ENCODE peak calls at places on chromosomes 13 and 19, in four cellular contexts. One of them, this sample, is unnamed.

GRCh38 chr19:50718255-50719118 is 1.1 kb downstream of the SHANK1 start:
- DNase-seq in right atrium auricular region: no peak
- DNase-seq in IMR-90: no peak
- DNase-seq in suprapubic skin: no peak
- DNase-seq in this sample: no peak

GRCh38 chr13:24182703-24183081 is 22.2 kb downstream of the SPATA13 start:
- DNase-seq in suprapubic skin: no peak
- DNase-seq in right atrium auricular region: no peak
- DNase-seq in IMR-90: no peak
- DNase-seq in this sample: no peak

GRCh38 chr13:59442946-59443345 is 720.8 kb downstream of the DIAPH3 start:
- DNase-seq in right atrium auricular region: no peak
- DNase-seq in suprapubic skin: no peak
- DNase-seq in IMR-90: peak; percentile 45
- DNase-seq in this sample: no peak

GRCh38 chr13:69423844-69424243 is 683.8 kb upstream of the ATXN8OS start:
- DNase-seq in right atrium auricular region: no peak
- DNase-seq in IMR-90: no peak
- DNase-seq in suprapubic skin: no peak
- DNase-seq in this sample: no peak

GRCh38 chr19:7515091-7515470 is 822 bp upstream of the ZNF358 start:
- DNase-seq in IMR-90: peak; percentile 66
- DNase-seq in suprapubic skin: no peak
- DNase-seq in right atrium auricular region: peak; percentile 66
- DNase-seq in this sample: peak; percentile 43

GRCh38 chr19:40266111-40266510 is 19.0 kb downstream of the AKT2 start:
- DNase-seq in suprapubic skin: no peak
- DNase-seq in right atrium auricular region: no peak
- DNase-seq in IMR-90: no peak
- DNase-seq in this sample: no peak

GRCh38 chr19:16332991-16333624 is 8.5 kb downstream of the KLF2 start:
- DNase-seq in IMR-90: no peak
- DNase-seq in suprapubic skin: no peak
- DNase-seq in right atrium auricular region: no peak
- DNase-seq in this sample: no peak

GRCh38 chr19:37334179-37335071 is 36.5 kb upstream of the ZNF527 start:
- DNase-seq in IMR-90: peak; percentile 86
- DNase-seq in right atrium auricular region: peak; percentile 93
- DNase-seq in suprapubic skin: peak; percentile 94
- DNase-seq in this sample: peak; percentile 81

GRCh38 chr13:27293051-27293691 is 22.5 kb downstream of the RASL11A start:
- DNase-seq in IMR-90: no peak
- DNase-seq in suprapubic skin: no peak
- DNase-seq in right atrium auricular region: peak; percentile 11
- DNase-seq in this sample: no peak

GRCh38 chr13:93882086-93882651 is 597.3 kb downstream of the DCT start:
- DNase-seq in IMR-90: peak; percentile 72
- DNase-seq in suprapubic skin: no peak
- DNase-seq in right atrium auricular region: no peak
- DNase-seq in this sample: no peak

GRCh38 chr13:49464621-49465325 is 20.7 kb downstream of the SETDB2 start:
- DNase-seq in suprapubic skin: no peak
- DNase-seq in IMR-90: peak; percentile 47
- DNase-seq in right atrium auricular region: no peak
- DNase-seq in this sample: no peak

GRCh38 chr19:11494634-11495285 is 10.9 kb downstream of the ZNF653 start:
- DNase-seq in suprapubic skin: no peak
- DNase-seq in right atrium auricular region: no peak
- DNase-seq in IMR-90: no peak
- DNase-seq in this sample: no peak

GRCh38 chr19:53868091-53868891 is 608 bp downstream of the MYADM start:
- DNase-seq in IMR-90: peak; percentile 42
- DNase-seq in suprapubic skin: peak; percentile 90
- DNase-seq in right atrium auricular region: peak; percentile 79
- DNase-seq in this sample: peak; percentile 54

GRCh38 chr19:41612483-41612882 is 14.4 kb downstream of the CEACAM4 start:
- DNase-seq in right atrium auricular region: no peak
- DNase-seq in IMR-90: no peak
- DNase-seq in suprapubic skin: no peak
- DNase-seq in this sample: no peak

GRCh38 chr19:11479470-11480080 is 1.3 kb downstream of the ELAVL3 start:
- DNase-seq in right atrium auricular region: no peak
- DNase-seq in suprapubic skin: no peak
- DNase-seq in IMR-90: no peak
- DNase-seq in this sample: peak; percentile 48

GRCh38 chr13:31014461-31014860 is 82.0 kb downstream of the TEX26 start:
- DNase-seq in IMR-90: no peak
- DNase-seq in right atrium auricular region: no peak
- DNase-seq in suprapubic skin: no peak
- DNase-seq in this sample: no peak

GRCh38 chr13:89567025-89567424 is 1780.5 kb upstream of the MIR17HG start:
- DNase-seq in right atrium auricular region: no peak
- DNase-seq in suprapubic skin: no peak
- DNase-seq in IMR-90: no peak
- DNase-seq in this sample: no peak

GRCh38 chr19:15379996-15380647 is 535 bp upstream of the AKAP8 start:
- DNase-seq in suprapubic skin: no peak
- DNase-seq in IMR-90: peak; percentile 11
- DNase-seq in right atrium auricular region: no peak
- DNase-seq in this sample: peak; percentile 40

GRCh38 chr13:77980592-77980991 is 62.0 kb upstream of the EDNRB start:
- DNase-seq in IMR-90: peak; percentile 81
- DNase-seq in right atrium auricular region: no peak
- DNase-seq in suprapubic skin: no peak
- DNase-seq in this sample: no peak

GRCh38 chr13:36888645-36889044 is 31.4 kb downstream of the SMAD9 start:
- DNase-seq in IMR-90: no peak
- DNase-seq in right atrium auricular region: no peak
- DNase-seq in suprapubic skin: no peak
- DNase-seq in this sample: no peak

GRCh38 chr19:12453495-12453894 is 12.7 kb upstream of the ZNF443 start:
- DNase-seq in suprapubic skin: no peak
- DNase-seq in right atrium auricular region: no peak
- DNase-seq in IMR-90: no peak
- DNase-seq in this sample: no peak

GRCh38 chr13:32391101-32391620 is 36.8 kb downstream of the N4BP2L1 start:
- DNase-seq in IMR-90: no peak
- DNase-seq in suprapubic skin: no peak
- DNase-seq in right atrium auricular region: no peak
- DNase-seq in this sample: no peak

GRCh38 chr13:47835470-47836228 is 165.4 kb downstream of the SUCLA2 start:
- DNase-seq in suprapubic skin: no peak
- DNase-seq in right atrium auricular region: no peak
- DNase-seq in IMR-90: no peak
- DNase-seq in this sample: no peak

GRCh38 chr13:72651196-72651595 is 76.2 kb downstream of the MZT1 start:
- DNase-seq in IMR-90: no peak
- DNase-seq in suprapubic skin: no peak
- DNase-seq in right atrium auricular region: no peak
- DNase-seq in this sample: no peak

GRCh38 chr19:6087074-6087506 is 23.2 kb downstream of the RFX2 start:
- DNase-seq in IMR-90: no peak
- DNase-seq in suprapubic skin: no peak
- DNase-seq in right atrium auricular region: no peak
- DNase-seq in this sample: no peak

GRCh38 chr13:59088716-59089115 is 1075.0 kb downstream of the DIAPH3 start:
- DNase-seq in right atrium auricular region: no peak
- DNase-seq in IMR-90: peak; percentile 78
- DNase-seq in suprapubic skin: no peak
- DNase-seq in this sample: peak; percentile 53

GRCh38 chr13:66265446-66265845 is 964.7 kb downstream of the PCDH9 start:
- DNase-seq in IMR-90: peak; percentile 10
- DNase-seq in right atrium auricular region: no peak
- DNase-seq in suprapubic skin: no peak
- DNase-seq in this sample: peak; percentile 2

GRCh38 chr13:59568306-59568705 is 595.4 kb downstream of the DIAPH3 start:
- DNase-seq in IMR-90: no peak
- DNase-seq in right atrium auricular region: no peak
- DNase-seq in suprapubic skin: no peak
- DNase-seq in this sample: no peak

GRCh38 chr13:34416833-34417425 is 525.1 kb upstream of the NBEA start:
- DNase-seq in suprapubic skin: peak; percentile 67
- DNase-seq in right atrium auricular region: peak; percentile 74
- DNase-seq in IMR-90: peak; percentile 39
- DNase-seq in this sample: peak; percentile 94

GRCh38 chr19:52535831-52536800 is 8.6 kb downstream of the ZNF808 start:
- DNase-seq in right atrium auricular region: peak; percentile 79
- DNase-seq in suprapubic skin: peak; percentile 93
- DNase-seq in IMR-90: peak; percentile 61
- DNase-seq in this sample: peak; percentile 81

GRCh38 chr19:17001603-17002183 is 24.9 kb downstream of the CPAMD8 start:
- DNase-seq in right atrium auricular region: no peak
- DNase-seq in IMR-90: no peak
- DNase-seq in suprapubic skin: no peak
- DNase-seq in this sample: no peak

GRCh38 chr13:21079761-21080730 is 18.7 kb upstream of the LATS2 start:
- DNase-seq in right atrium auricular region: peak; percentile 73
- DNase-seq in suprapubic skin: no peak
- DNase-seq in IMR-90: peak; percentile 93
- DNase-seq in this sample: peak; percentile 89

GRCh38 chr19:5828661-5829566 is 10.6 kb downstream of the FUT6 start:
- DNase-seq in suprapubic skin: no peak
- DNase-seq in right atrium auricular region: no peak
- DNase-seq in IMR-90: no peak
- DNase-seq in this sample: peak; percentile 21

GRCh38 chr13:29154390-29154789 is 334.3 kb downstream of the MTUS2 start:
- DNase-seq in right atrium auricular region: no peak
- DNase-seq in IMR-90: no peak
- DNase-seq in suprapubic skin: no peak
- DNase-seq in this sample: no peak
- H3K4me3 ChIP-seq in right atrium auricular region: no peak overlapping the region
- H3K4me3 ChIP-seq in IMR-90: no peak overlapping the region
- H3K4me3 ChIP-seq in suprapubic skin: no peak overlapping the region
- H3K4me3 ChIP-seq in this sample: no peak overlapping the region

GRCh38 chr19:33903489-33903850 is 106.8 kb downstream of the KCTD15 start:
- DNase-seq in IMR-90: no peak
- DNase-seq in suprapubic skin: no peak
- DNase-seq in right atrium auricular region: no peak
- DNase-seq in this sample: no peak

GRCh38 chr19:33904681-33905080 is 108.0 kb downstream of the KCTD15 start:
- DNase-seq in IMR-90: no peak
- DNase-seq in suprapubic skin: no peak
- DNase-seq in right atrium auricular region: no peak
- DNase-seq in this sample: peak; percentile 26

GRCh38 chr19:33905473-33905936 is 108.8 kb downstream of the KCTD15 start:
- DNase-seq in IMR-90: no peak
- DNase-seq in right atrium auricular region: no peak
- DNase-seq in suprapubic skin: no peak
- DNase-seq in this sample: peak; percentile 2

GRCh38 chr19:33906578-33907335 is 110.1 kb downstream of the KCTD15 start:
- DNase-seq in right atrium auricular region: peak; percentile 61
- DNase-seq in IMR-90: peak; percentile 2
- DNase-seq in suprapubic skin: peak; percentile 72
- DNase-seq in this sample: no peak

DNA sequence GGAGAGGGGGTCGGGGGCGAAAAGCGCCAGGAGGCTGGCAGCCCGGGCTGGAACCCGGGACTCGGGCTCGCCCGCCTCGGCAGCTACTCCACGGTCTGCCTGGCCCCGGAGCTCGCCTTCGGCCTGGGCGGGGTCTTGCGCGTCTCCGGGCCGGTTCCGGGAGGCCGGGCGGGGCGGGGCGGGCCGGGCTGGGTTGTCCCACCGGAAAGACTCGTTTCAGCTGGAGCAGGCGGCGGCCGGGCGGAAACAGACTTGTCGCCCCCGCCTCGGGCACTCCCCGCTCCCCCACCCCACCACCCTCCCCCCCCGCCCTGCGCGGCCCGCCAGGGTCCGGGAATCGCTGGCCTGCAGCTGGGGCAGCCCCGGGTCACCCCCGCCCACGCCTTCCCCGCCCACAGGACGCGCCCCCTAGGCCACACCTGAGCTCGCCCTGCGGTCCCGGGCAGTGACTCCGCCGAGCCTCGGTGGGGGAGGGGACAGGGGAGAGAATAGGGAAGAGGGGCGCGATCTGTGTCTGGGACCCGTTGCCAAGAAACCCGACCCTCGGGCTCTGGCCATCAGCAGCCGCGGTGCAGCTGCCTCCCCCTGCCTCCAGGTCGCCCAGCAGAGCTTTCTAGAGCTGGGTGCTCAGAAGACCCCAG is 109.4 kb downstream of the KCTD15 start:
- DNase-seq in right atrium auricular region: peak; percentile 76
- DNase-seq in suprapubic skin: peak; percentile 88
- DNase-seq in IMR-90: no peak
- DNase-seq in this sample: no peak
- TF ChIP-seq CTCF in right atrium auricular region: no peak
- TF ChIP-seq CTCF in suprapubic skin: no peak
- TF ChIP-seq CTCF in IMR-90: no peak
- TF ChIP-seq CTCF in this sample: no peak

GRCh38 chr13:114027826-114028225 is 54.0 kb upstream of the C13orf46 start:
- DNase-seq in right atrium auricular region: no peak
- DNase-seq in suprapubic skin: no peak
- DNase-seq in IMR-90: no peak
- DNase-seq in this sample: no peak
- H3K4me3 ChIP-seq in right atrium auricular region: no peak overlapping the region
- H3K4me3 ChIP-seq in suprapubic skin: no peak overlapping the region
- H3K4me3 ChIP-seq in IMR-90: no peak overlapping the region
- H3K4me3 ChIP-seq in this sample: no peak overlapping the region

GRCh38 chr13:62360609-62361008 is 945.0 kb upstream of the PCDH20 start:
- DNase-seq in suprapubic skin: no peak
- DNase-seq in right atrium auricular region: no peak
- DNase-seq in IMR-90: no peak
- DNase-seq in this sample: no peak

GRCh38 chr13:62356977-62357376 is 941.3 kb upstream of the PCDH20 start:
- DNase-seq in suprapubic skin: no peak
- DNase-seq in IMR-90: peak; percentile 34
- DNase-seq in right atrium auricular region: no peak
- DNase-seq in this sample: no peak

GRCh38 chr13:62358646-62358932 is 942.9 kb upstream of the PCDH20 start:
- DNase-seq in IMR-90: no peak
- DNase-seq in right atrium auricular region: no peak
- DNase-seq in suprapubic skin: no peak
- DNase-seq in this sample: no peak

DNA sequence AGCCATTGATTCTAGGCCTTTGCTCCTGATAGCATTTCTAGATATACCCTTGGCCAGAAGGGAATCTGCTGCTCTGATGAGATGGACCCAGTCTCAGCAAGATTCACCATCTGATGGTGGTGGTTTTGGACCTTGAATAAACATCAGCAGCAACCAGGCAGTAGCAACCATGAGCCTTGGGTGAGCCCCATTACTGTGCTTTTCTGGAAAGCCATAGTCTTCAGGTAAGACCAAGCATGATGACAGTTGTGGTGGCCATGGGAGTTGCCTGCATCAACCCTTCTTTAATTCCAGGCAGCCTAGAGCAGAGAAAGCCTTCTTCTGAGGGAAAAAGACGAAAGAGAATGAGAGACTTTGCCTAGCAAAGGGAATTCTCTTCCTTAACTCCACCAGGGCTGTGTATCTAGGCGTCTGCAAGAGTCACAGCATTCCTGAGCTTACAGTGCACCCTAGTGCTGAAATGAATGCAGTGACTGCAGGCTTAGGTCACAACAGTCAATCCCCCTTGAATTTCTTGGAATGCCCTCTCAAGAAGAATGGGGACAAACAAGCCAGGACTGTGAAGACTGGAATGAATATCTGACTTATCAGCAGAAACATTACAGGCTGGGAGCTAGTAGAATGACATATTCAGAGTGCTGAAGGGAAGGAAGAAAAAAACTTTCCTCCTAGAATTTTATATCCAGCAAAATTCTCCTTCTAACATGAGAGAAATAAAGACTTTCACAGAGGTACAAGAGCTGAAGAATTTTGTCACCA is 942.4 kb upstream of the PCDH20 start:
- DNase-seq in IMR-90: peak; percentile 71
- DNase-seq in suprapubic skin: no peak
- DNase-seq in right atrium auricular region: no peak
- DNase-seq in this sample: peak; percentile 28
- TF ChIP-seq CTCF in IMR-90: peak; percentile 69
- TF ChIP-seq CTCF in suprapubic skin: no peak
- TF ChIP-seq CTCF in right atrium auricular region: no peak
- TF ChIP-seq CTCF in this sample: peak; percentile 27